ENCODE peak calls at places on chromosomes 7 and 10, in nine cellular contexts. One of them, this sample, is unnamed.

GRCh38 chr10:96397902-96398301 is 39.1 kb upstream of the OPALIN start:
- DNase-seq in heart left ventricle: peak
- DNase-seq in GM12865: no peak
- DNase-seq in stomach: no peak
- DNase-seq in colonic mucosa: no peak
- DNase-seq in glutamatergic neuron: no peak
- DNase-seq in heart right ventricle: no peak
- DNase-seq in neural crest cell: no peak
- DNase-seq in GM06990: no peak
- DNase-seq in this sample: no peak

GRCh38 chr7:16649196-16649595 is 3.2 kb downstream of the BZW2 start:
- DNase-seq in heart left ventricle: no peak
- DNase-seq in GM12865: no peak
- DNase-seq in stomach: no peak
- DNase-seq in colonic mucosa: no peak
- DNase-seq in glutamatergic neuron: no peak
- DNase-seq in heart right ventricle: no peak
- DNase-seq in neural crest cell: no peak
- DNase-seq in GM06990: no peak
- DNase-seq in this sample: no peak

GRCh38 chr10:110151467-110151866 is 55.9 kb upstream of the MXI1 start:
- DNase-seq in heart left ventricle: no peak
- DNase-seq in GM12865: no peak
- DNase-seq in stomach: peak
- DNase-seq in colonic mucosa: peak
- DNase-seq in glutamatergic neuron: no peak
- DNase-seq in heart right ventricle: no peak
- DNase-seq in neural crest cell: no peak
- DNase-seq in GM06990: no peak
- DNase-seq in this sample: no peak

GRCh38 chr10:118725784-118726507 is 28.8 kb downstream of the CACUL1 start:
- DNase-seq in heart left ventricle: no peak
- DNase-seq in GM12865: no peak
- DNase-seq in stomach: no peak
- DNase-seq in colonic mucosa: no peak
- DNase-seq in glutamatergic neuron: no peak
- DNase-seq in heart right ventricle: no peak
- DNase-seq in neural crest cell: no peak
- DNase-seq in GM06990: no peak
- DNase-seq in this sample: peak

GRCh38 chr7:130423636-130424035 is 17.2 kb downstream of the CEP41 start:
- DNase-seq in heart left ventricle: no peak
- DNase-seq in GM12865: no peak
- DNase-seq in stomach: no peak
- DNase-seq in colonic mucosa: no peak
- DNase-seq in glutamatergic neuron: no peak
- DNase-seq in heart right ventricle: no peak
- DNase-seq in neural crest cell: no peak
- DNase-seq in GM06990: no peak
- DNase-seq in this sample: no peak

GRCh38 chr7:91243591-91244368 is 20.5 kb upstream of the FZD1 start:
- DNase-seq in heart left ventricle: no peak
- DNase-seq in GM12865: no peak
- DNase-seq in stomach: no peak
- DNase-seq in colonic mucosa: no peak
- DNase-seq in glutamatergic neuron: no peak
- DNase-seq in heart right ventricle: no peak
- DNase-seq in neural crest cell: no peak
- DNase-seq in GM06990: no peak
- DNase-seq in this sample: peak

GRCh38 chr7:22445140-22445722 is 54.8 kb downstream of the STEAP1B start:
- DNase-seq in heart left ventricle: peak
- DNase-seq in GM12865: peak
- DNase-seq in stomach: peak
- DNase-seq in colonic mucosa: peak
- DNase-seq in glutamatergic neuron: peak
- DNase-seq in heart right ventricle: peak
- DNase-seq in neural crest cell: no peak
- DNase-seq in GM06990: peak
- DNase-seq in this sample: no peak

GRCh38 chr7:48111596-48111995 is 22.5 kb downstream of the UPP1 start:
- DNase-seq in heart left ventricle: no peak
- DNase-seq in GM12865: no peak
- DNase-seq in stomach: no peak
- DNase-seq in colonic mucosa: no peak
- DNase-seq in glutamatergic neuron: no peak
- DNase-seq in heart right ventricle: no peak
- DNase-seq in neural crest cell: no peak
- DNase-seq in GM06990: no peak
- DNase-seq in this sample: no peak

GRCh38 chr10:57628592-57629284 is 639.0 kb downstream of the IPMK start:
- DNase-seq in heart left ventricle: no peak
- DNase-seq in GM12865: no peak
- DNase-seq in stomach: no peak
- DNase-seq in colonic mucosa: no peak
- DNase-seq in glutamatergic neuron: no peak
- DNase-seq in heart right ventricle: no peak
- DNase-seq in neural crest cell: no peak
- DNase-seq in GM06990: no peak
- DNase-seq in this sample: no peak

GRCh38 chr7:32143271-32143670 is 73.1 kb upstream of the PDE1C start:
- DNase-seq in heart left ventricle: no peak
- DNase-seq in GM12865: no peak
- DNase-seq in stomach: no peak
- DNase-seq in colonic mucosa: no peak
- DNase-seq in glutamatergic neuron: no peak
- DNase-seq in heart right ventricle: no peak
- DNase-seq in neural crest cell: no peak
- DNase-seq in GM06990: no peak
- DNase-seq in this sample: no peak

GRCh38 chr7:116310131-116310530 is 99.8 kb downstream of the TES start:
- DNase-seq in heart left ventricle: no peak
- DNase-seq in GM12865: no peak
- DNase-seq in stomach: no peak
- DNase-seq in colonic mucosa: no peak
- DNase-seq in glutamatergic neuron: no peak
- DNase-seq in heart right ventricle: no peak
- DNase-seq in neural crest cell: no peak
- DNase-seq in GM06990: no peak
- DNase-seq in this sample: no peak

GRCh38 chr7:152341039-152341913 is 94.5 kb downstream of the KMT2C start:
- DNase-seq in heart left ventricle: no peak
- DNase-seq in GM12865: peak
- DNase-seq in stomach: peak
- DNase-seq in colonic mucosa: peak
- DNase-seq in glutamatergic neuron: peak
- DNase-seq in heart right ventricle: no peak
- DNase-seq in neural crest cell: no peak
- DNase-seq in GM06990: no peak
- DNase-seq in this sample: peak

GRCh38 chr10:62744136-62744535 is 60.4 kb upstream of the ADO start:
- DNase-seq in heart left ventricle: no peak
- DNase-seq in GM12865: no peak
- DNase-seq in stomach: no peak
- DNase-seq in colonic mucosa: no peak
- DNase-seq in glutamatergic neuron: no peak
- DNase-seq in heart right ventricle: no peak
- DNase-seq in neural crest cell: no peak
- DNase-seq in GM06990: no peak
- DNase-seq in this sample: peak

GRCh38 chr10:15121707-15122106 is 24.6 kb downstream of the RPP38 start:
- DNase-seq in heart left ventricle: no peak
- DNase-seq in GM12865: no peak
- DNase-seq in stomach: no peak
- DNase-seq in colonic mucosa: no peak
- DNase-seq in glutamatergic neuron: no peak
- DNase-seq in heart right ventricle: no peak
- DNase-seq in neural crest cell: no peak
- DNase-seq in GM06990: no peak
- DNase-seq in this sample: no peak

GRCh38 chr7:116101709-116102108 is 71.1 kb upstream of the TFEC start:
- DNase-seq in heart left ventricle: no peak
- DNase-seq in GM12865: no peak
- DNase-seq in stomach: no peak
- DNase-seq in colonic mucosa: no peak
- DNase-seq in glutamatergic neuron: no peak
- DNase-seq in heart right ventricle: no peak
- DNase-seq in neural crest cell: no peak
- DNase-seq in GM06990: no peak
- DNase-seq in this sample: peak

GRCh38 chr10:191703-192518 is 56.7 kb downstream of the ZMYND11 start:
- DNase-seq in heart left ventricle: no peak
- DNase-seq in GM12865: no peak
- DNase-seq in stomach: no peak
- DNase-seq in colonic mucosa: no peak
- DNase-seq in glutamatergic neuron: no peak
- DNase-seq in heart right ventricle: no peak
- DNase-seq in neural crest cell: no peak
- DNase-seq in GM06990: no peak
- DNase-seq in this sample: peak

GRCh38 chr7:149147072-149147729 is at the start of gene ZNF398:
- DNase-seq in heart left ventricle: peak
- DNase-seq in GM12865: peak
- DNase-seq in stomach: peak
- DNase-seq in colonic mucosa: peak
- DNase-seq in glutamatergic neuron: peak
- DNase-seq in heart right ventricle: peak
- DNase-seq in neural crest cell: peak
- DNase-seq in GM06990: peak
- DNase-seq in this sample: peak

GRCh38 chr10:132151951-132152505 is 34.7 kb upstream of the DPYSL4 start:
- DNase-seq in heart left ventricle: peak
- DNase-seq in GM12865: no peak
- DNase-seq in stomach: no peak
- DNase-seq in colonic mucosa: no peak
- DNase-seq in glutamatergic neuron: peak
- DNase-seq in heart right ventricle: no peak
- DNase-seq in neural crest cell: no peak
- DNase-seq in GM06990: no peak
- DNase-seq in this sample: no peak

GRCh38 chr10:132149917-132150316 is 36.8 kb upstream of the DPYSL4 start:
- DNase-seq in heart left ventricle: peak
- DNase-seq in GM12865: no peak
- DNase-seq in stomach: no peak
- DNase-seq in colonic mucosa: no peak
- DNase-seq in glutamatergic neuron: peak
- DNase-seq in heart right ventricle: no peak
- DNase-seq in neural crest cell: no peak
- DNase-seq in GM06990: no peak
- DNase-seq in this sample: no peak

GRCh38 chr10:132151286-132151950 is 35.3 kb upstream of the DPYSL4 start:
- DNase-seq in heart left ventricle: peak
- DNase-seq in GM12865: no peak
- DNase-seq in stomach: no peak
- DNase-seq in colonic mucosa: no peak
- DNase-seq in glutamatergic neuron: no peak
- DNase-seq in heart right ventricle: no peak
- DNase-seq in neural crest cell: no peak
- DNase-seq in GM06990: no peak
- DNase-seq in this sample: no peak

GRCh38 chr10:132149261-132149660 is 37.5 kb upstream of the DPYSL4 start:
- DNase-seq in heart left ventricle: no peak
- DNase-seq in GM12865: no peak
- DNase-seq in stomach: no peak
- DNase-seq in colonic mucosa: no peak
- DNase-seq in glutamatergic neuron: peak
- DNase-seq in heart right ventricle: no peak
- DNase-seq in neural crest cell: no peak
- DNase-seq in GM06990: no peak
- DNase-seq in this sample: no peak

GRCh38 chr10:132150777-132151176 is 36.0 kb upstream of the DPYSL4 start:
- DNase-seq in heart left ventricle: no peak
- DNase-seq in GM12865: no peak
- DNase-seq in stomach: no peak
- DNase-seq in colonic mucosa: no peak
- DNase-seq in glutamatergic neuron: no peak
- DNase-seq in heart right ventricle: no peak
- DNase-seq in neural crest cell: no peak
- DNase-seq in GM06990: no peak
- DNase-seq in this sample: no peak
- TF ChIP-seq CTCF in heart left ventricle: no peak
- TF ChIP-seq CTCF in GM12865: no peak
- TF ChIP-seq CTCF in stomach: no peak
- TF ChIP-seq CTCF in colonic mucosa: no peak
- TF ChIP-seq CTCF in glutamatergic neuron: no peak
- TF ChIP-seq CTCF in heart right ventricle: no peak
- TF ChIP-seq CTCF in neural crest cell: no peak
- TF ChIP-seq CTCF in GM06990: no peak
- TF ChIP-seq CTCF in this sample: no peak

GRCh38 chr7:123624527-123625183 is 23.0 kb downstream of the ASB15 start:
- DNase-seq in heart left ventricle: no peak
- DNase-seq in GM12865: peak
- DNase-seq in stomach: peak
- DNase-seq in colonic mucosa: peak
- DNase-seq in glutamatergic neuron: peak
- DNase-seq in heart right ventricle: peak
- DNase-seq in neural crest cell: peak
- DNase-seq in GM06990: peak
- DNase-seq in this sample: peak
- TF ChIP-seq CTCF in heart left ventricle: peak
- TF ChIP-seq CTCF in GM12865: peak
- TF ChIP-seq CTCF in stomach: no peak
- TF ChIP-seq CTCF in colonic mucosa: peak
- TF ChIP-seq CTCF in glutamatergic neuron: peak
- TF ChIP-seq CTCF in heart right ventricle: peak
- TF ChIP-seq CTCF in neural crest cell: peak
- TF ChIP-seq CTCF in GM06990: peak
- TF ChIP-seq CTCF in this sample: peak

DNA sequence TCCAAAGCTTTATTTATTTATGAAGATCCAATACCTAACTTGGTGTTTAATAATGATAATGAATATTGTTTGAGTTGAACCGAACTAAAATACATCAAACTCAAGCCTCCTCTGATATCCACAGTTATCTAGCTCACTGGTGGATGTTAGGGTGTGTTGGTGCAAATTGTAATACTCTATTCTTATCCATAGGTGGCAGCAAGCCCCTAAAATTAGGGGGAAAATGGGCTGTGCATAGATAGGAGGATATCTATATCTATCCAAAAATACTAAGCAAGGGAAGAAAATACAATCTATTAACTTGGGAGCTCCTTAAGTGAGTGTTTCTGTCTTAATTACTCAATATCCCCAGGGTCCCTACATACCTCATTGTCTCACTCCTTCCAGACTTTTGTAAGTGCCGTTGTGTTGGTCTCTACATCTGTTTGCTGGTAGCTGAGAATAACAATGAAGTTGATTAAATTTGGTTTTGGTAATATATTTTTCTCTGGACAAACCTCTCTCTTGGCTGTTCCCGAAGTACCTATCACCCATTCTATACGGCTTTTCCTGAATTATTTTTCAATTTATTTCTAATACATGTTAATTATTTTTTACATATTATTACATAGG is 55.0 kb upstream of the VWDE start:
- DNase-seq in heart left ventricle: no peak
- DNase-seq in GM12865: peak
- DNase-seq in stomach: no peak
- DNase-seq in colonic mucosa: no peak
- DNase-seq in glutamatergic neuron: no peak
- DNase-seq in heart right ventricle: no peak
- DNase-seq in neural crest cell: no peak
- DNase-seq in GM06990: no peak
- DNase-seq in this sample: peak
- TF ChIP-seq CTCF in heart left ventricle: peak
- TF ChIP-seq CTCF in GM12865: peak
- TF ChIP-seq CTCF in stomach: peak
- TF ChIP-seq CTCF in colonic mucosa: peak
- TF ChIP-seq CTCF in glutamatergic neuron: peak
- TF ChIP-seq CTCF in heart right ventricle: peak
- TF ChIP-seq CTCF in neural crest cell: peak
- TF ChIP-seq CTCF in GM06990: peak
- TF ChIP-seq CTCF in this sample: peak

GRCh38 chr7:135361788-135362187 is 128.2 kb downstream of the STRA8 start:
- DNase-seq in heart left ventricle: no peak
- DNase-seq in GM12865: no peak
- DNase-seq in stomach: no peak
- DNase-seq in colonic mucosa: no peak
- DNase-seq in glutamatergic neuron: no peak
- DNase-seq in heart right ventricle: no peak
- DNase-seq in neural crest cell: no peak
- DNase-seq in GM06990: no peak
- DNase-seq in this sample: no peak
- TF ChIP-seq CTCF in heart left ventricle: no peak
- TF ChIP-seq CTCF in GM12865: no peak
- TF ChIP-seq CTCF in stomach: no peak
- TF ChIP-seq CTCF in colonic mucosa: no peak
- TF ChIP-seq CTCF in glutamatergic neuron: no peak
- TF ChIP-seq CTCF in heart right ventricle: no peak
- TF ChIP-seq CTCF in neural crest cell: no peak
- TF ChIP-seq CTCF in GM06990: no peak
- TF ChIP-seq CTCF in this sample: no peak